ENCODE peak calls at places on chromosomes 11 and 22, in five cellular contexts. One of them, this sample, is unnamed.
A peak's percentile ranks its signal among the peaks of the same experiment; 100 is the strongest.

GRCh38 chr11:66692446-66692845 is 14.8 kb upstream of the RBM4B start:
- DNase-seq in A549: no peak
- DNase-seq in HepG2: no peak
- DNase-seq in WTC11: no peak
- DNase-seq in GM12878: no peak
- DNase-seq in this sample: no peak

GRCh38 chr11:26187639-26188038 is 144.3 kb upstream of the ANO3 start:
- DNase-seq in A549: peak; percentile 30
- DNase-seq in HepG2: peak; percentile 62
- DNase-seq in WTC11: no peak
- DNase-seq in GM12878: no peak
- DNase-seq in this sample: no peak

GRCh38 chr11:36075053-36075452 is 131.2 kb downstream of the LDLRAD3 start:
- DNase-seq in A549: no peak
- DNase-seq in HepG2: no peak
- DNase-seq in WTC11: no peak
- DNase-seq in GM12878: no peak
- DNase-seq in this sample: no peak

GRCh38 chr11:10351768-10352641 is 47.1 kb downstream of the ADM start:
- DNase-seq in A549: peak; percentile 59
- DNase-seq in HepG2: peak; percentile 89
- DNase-seq in WTC11: peak; percentile 84
- DNase-seq in GM12878: no peak
- DNase-seq in this sample: no peak

GRCh38 chr22:40426671-40427070 is 56.3 kb downstream of the SGSM3 start:
- DNase-seq in A549: no peak
- DNase-seq in HepG2: no peak
- DNase-seq in WTC11: no peak
- DNase-seq in GM12878: no peak
- DNase-seq in this sample: no peak

GRCh38 chr22:20503816-20504215 is 3.6 kb upstream of the MED15 start:
- DNase-seq in A549: peak; percentile 75
- DNase-seq in HepG2: no peak
- DNase-seq in WTC11: no peak
- DNase-seq in GM12878: no peak
- DNase-seq in this sample: no peak

GRCh38 chr11:20161923-20162322 is 1.6 kb upstream of the DBX1 start:
- DNase-seq in A549: no peak
- DNase-seq in HepG2: no peak
- DNase-seq in WTC11: no peak
- DNase-seq in GM12878: no peak
- DNase-seq in this sample: no peak

GRCh38 chr11:75191330-75191717 is 40.4 kb downstream of the SLCO2B1 start:
- DNase-seq in A549: no peak
- DNase-seq in HepG2: no peak
- DNase-seq in WTC11: no peak
- DNase-seq in GM12878: no peak
- DNase-seq in this sample: no peak

GRCh38 chr11:1001682-1002081 is 34.8 kb downstream of the MUC6 start:
- DNase-seq in A549: no peak
- DNase-seq in HepG2: no peak
- DNase-seq in WTC11: no peak
- DNase-seq in GM12878: no peak
- DNase-seq in this sample: no peak

GRCh38 chr11:88431675-88432341 is 94.3 kb upstream of the CTSC start:
- DNase-seq in A549: no peak
- DNase-seq in HepG2: peak; percentile 4
- DNase-seq in WTC11: no peak
- DNase-seq in GM12878: no peak
- DNase-seq in this sample: no peak

GRCh38 chr11:63909621-63910506 is 7.1 kb downstream of the RCOR2 start:
- DNase-seq in A549: no peak
- DNase-seq in HepG2: no peak
- DNase-seq in WTC11: peak; percentile 57
- DNase-seq in GM12878: no peak
- DNase-seq in this sample: no peak

GRCh38 chr11:44797886-44798683 is 71.3 kb downstream of the TSPAN18 start:
- DNase-seq in A549: no peak
- DNase-seq in HepG2: no peak
- DNase-seq in WTC11: no peak
- DNase-seq in GM12878: no peak
- DNase-seq in this sample: no peak

GRCh38 chr11:76798202-76798581 is 15.0 kb downstream of the TSKU start:
- DNase-seq in A549: no peak
- DNase-seq in HepG2: no peak
- DNase-seq in WTC11: no peak
- DNase-seq in GM12878: no peak
- DNase-seq in this sample: no peak

GRCh38 chr22:43419371-43420080 is 7.7 kb downstream of the MPPED1 start:
- DNase-seq in A549: no peak
- DNase-seq in HepG2: no peak
- DNase-seq in WTC11: no peak
- DNase-seq in GM12878: no peak
- DNase-seq in this sample: no peak

GRCh38 chr11:64451856-64452255 is 92.9 kb downstream of the RPS6KA4 start:
- DNase-seq in A549: no peak
- DNase-seq in HepG2: no peak
- DNase-seq in WTC11: no peak
- DNase-seq in GM12878: no peak
- DNase-seq in this sample: no peak

GRCh38 chr11:60921259-60921658 is 3.0 kb upstream of the TMEM132A start:
- DNase-seq in A549: no peak
- DNase-seq in HepG2: no peak
- DNase-seq in WTC11: no peak
- DNase-seq in GM12878: no peak
- DNase-seq in this sample: no peak

GRCh38 chr22:49923445-49923844 is 5.0 kb downstream of the CRELD2 start:
- DNase-seq in A549: no peak
- DNase-seq in HepG2: no peak
- DNase-seq in WTC11: no peak
- DNase-seq in GM12878: no peak
- DNase-seq in this sample: no peak

GRCh38 chr22:34804588-34804987 is 261.4 kb upstream of the ISX start:
- DNase-seq in A549: no peak
- DNase-seq in HepG2: no peak
- DNase-seq in WTC11: peak; percentile 33
- DNase-seq in GM12878: no peak
- DNase-seq in this sample: peak; percentile 8

GRCh38 chr11:32396991-32397390 is 38.3 kb downstream of the WT1 start:
- DNase-seq in A549: no peak
- DNase-seq in HepG2: no peak
- DNase-seq in WTC11: no peak
- DNase-seq in GM12878: no peak
- DNase-seq in this sample: no peak

GRCh38 chr11:108819957-108820356 is 155.1 kb downstream of the DDX10 start:
- DNase-seq in A549: no peak
- DNase-seq in HepG2: no peak
- DNase-seq in WTC11: no peak
- DNase-seq in GM12878: no peak
- DNase-seq in this sample: no peak

GRCh38 chr11:67316882-67317364 is 13.6 kb downstream of the SSH3 start:
- DNase-seq in A549: no peak
- DNase-seq in HepG2: no peak
- DNase-seq in WTC11: no peak
- DNase-seq in GM12878: no peak
- DNase-seq in this sample: no peak

GRCh38 chr11:3834349-3835099 is 6.2 kb downstream of the RHOG start:
- DNase-seq in A549: no peak
- DNase-seq in HepG2: no peak
- DNase-seq in WTC11: peak; percentile 28
- DNase-seq in GM12878: no peak
- DNase-seq in this sample: peak; percentile 96

GRCh38 chr11:73269353-73270088 is 2.6 kb upstream of the P2RY6 start:
- DNase-seq in A549: no peak
- DNase-seq in HepG2: no peak
- DNase-seq in WTC11: no peak
- DNase-seq in GM12878: no peak
- DNase-seq in this sample: no peak

GRCh38 chr11:73270855-73271477 is 1.2 kb upstream of the P2RY6 start:
- DNase-seq in A549: no peak
- DNase-seq in HepG2: no peak
- DNase-seq in WTC11: no peak
- DNase-seq in GM12878: no peak
- DNase-seq in this sample: no peak

GRCh38 chr11:73268671-73269271 is 3.4 kb upstream of the P2RY6 start:
- DNase-seq in A549: no peak
- DNase-seq in HepG2: no peak
- DNase-seq in WTC11: no peak
- DNase-seq in GM12878: no peak
- DNase-seq in this sample: no peak

GRCh38 chr11:73271936-73272679 is at the start of gene P2RY6:
- DNase-seq in A549: peak; percentile 93
- DNase-seq in HepG2: peak; percentile 75
- DNase-seq in WTC11: peak; percentile 13
- DNase-seq in GM12878: no peak
- DNase-seq in this sample: no peak

GRCh38 chr11:73270089-73270854 is 1.9 kb upstream of the P2RY6 start:
- DNase-seq in A549: no peak
- DNase-seq in HepG2: no peak
- DNase-seq in WTC11: no peak
- DNase-seq in GM12878: no peak
- DNase-seq in this sample: no peak
- TF ChIP-seq ESRRA in A549: no peak
- TF ChIP-seq ESRRA in HepG2: no peak
- TF ChIP-seq ESRRA in WTC11: no peak
- TF ChIP-seq ESRRA in GM12878: no peak
- TF ChIP-seq ESRRA in this sample: no peak

GRCh38 chr11:79081441-79082124 is 359.2 kb downstream of the TENM4 start:
- DNase-seq in A549: no peak
- DNase-seq in HepG2: no peak
- DNase-seq in WTC11: no peak
- DNase-seq in GM12878: no peak
- DNase-seq in this sample: no peak
- TF ChIP-seq MAX in A549: no peak
- TF ChIP-seq MAX in HepG2: no peak
- TF ChIP-seq MAX in WTC11: no peak
- TF ChIP-seq MAX in GM12878: no peak
- TF ChIP-seq MAX in this sample: no peak

DNA sequence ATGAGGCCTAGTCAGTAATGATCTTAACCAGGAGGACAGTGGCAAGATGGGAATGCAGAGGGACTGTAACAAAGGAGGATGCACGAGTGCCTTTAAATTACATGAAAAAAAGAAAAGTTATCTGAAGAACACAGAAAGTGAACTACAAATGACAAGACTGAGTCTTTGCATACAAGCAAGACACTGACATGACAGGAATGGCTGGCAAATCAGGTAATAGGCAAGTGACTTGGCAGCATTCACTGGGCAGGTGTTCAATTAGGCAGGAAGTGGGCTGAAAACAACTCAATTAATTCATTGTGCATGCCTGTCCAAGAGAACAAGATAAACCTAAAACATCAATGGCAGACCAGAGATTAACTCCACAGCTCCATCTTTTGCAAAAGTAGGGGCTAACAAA is 24.0 kb downstream of the SMCO4 start:
- DNase-seq in A549: no peak
- DNase-seq in HepG2: no peak
- DNase-seq in WTC11: no peak
- DNase-seq in GM12878: no peak
- DNase-seq in this sample: no peak
- TF ChIP-seq ESRRA in A549: no peak
- TF ChIP-seq ESRRA in HepG2: no peak
- TF ChIP-seq ESRRA in WTC11: no peak
- TF ChIP-seq ESRRA in GM12878: no peak
- TF ChIP-seq ESRRA in this sample: no peak

GRCh38 chr11:72851726-72852125 is 37.5 kb downstream of the ATG16L2 start:
- DNase-seq in A549: no peak
- DNase-seq in HepG2: no peak
- DNase-seq in WTC11: no peak
- DNase-seq in GM12878: no peak
- DNase-seq in this sample: no peak
- TF ChIP-seq MAX in A549: no peak
- TF ChIP-seq MAX in HepG2: no peak
- TF ChIP-seq MAX in WTC11: no peak
- TF ChIP-seq MAX in GM12878: no peak
- TF ChIP-seq MAX in this sample: no peak

DNA sequence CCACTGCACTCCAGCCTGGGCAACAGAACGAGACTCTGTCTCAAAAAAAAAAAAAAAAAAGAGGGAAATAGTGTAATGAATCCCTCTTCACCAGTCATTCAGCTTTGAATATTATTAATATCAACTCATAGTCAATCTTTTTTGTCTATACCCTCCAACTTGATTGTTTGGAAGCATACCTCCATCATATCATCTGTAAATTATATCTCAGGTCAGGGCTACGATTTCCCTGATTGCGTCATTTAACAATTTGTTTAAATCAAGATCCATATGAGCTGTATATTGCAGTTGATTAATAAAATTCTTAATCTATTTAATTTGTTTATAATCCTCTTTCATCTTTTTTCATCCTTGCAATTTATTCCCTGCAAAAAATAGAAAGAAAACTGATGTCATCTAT is 60.1 kb downstream of the USP47 start:
- DNase-seq in A549: no peak
- DNase-seq in HepG2: no peak
- DNase-seq in WTC11: no peak
- DNase-seq in GM12878: no peak
- DNase-seq in this sample: no peak
- TF ChIP-seq ESRRA in A549: no peak
- TF ChIP-seq ESRRA in HepG2: no peak
- TF ChIP-seq ESRRA in WTC11: no peak
- TF ChIP-seq ESRRA in GM12878: no peak
- TF ChIP-seq ESRRA in this sample: no peak

GRCh38 chr11:102111011-102111786 is 952 bp downstream of the YAP1 start:
- DNase-seq in A549: peak; percentile 86
- DNase-seq in HepG2: peak; percentile 94
- DNase-seq in WTC11: peak; percentile 91
- DNase-seq in GM12878: no peak
- DNase-seq in this sample: no peak
- TF ChIP-seq MAX in A549: peak; percentile 60
- TF ChIP-seq MAX in HepG2: no peak
- TF ChIP-seq MAX in WTC11: no peak
- TF ChIP-seq MAX in GM12878: no peak
- TF ChIP-seq MAX in this sample: no peak

This sample was measured in K562.